ENCODE peak calls at places on chromosomes 13 and 19, in five cellular contexts. T is endothelial cell, B is fibroblast of mammary gland, U is NB4, M is heart left ventricle. Z is an unnamed sample.

GRCh38 chr19:6071103-6071485 is 39.2 kb downstream of the RFX2 start:
- DNase-seq in T (no peak), B (peak), U (no peak), M (no peak), Z (peak)

GRCh38 chr13:30936920-30937319 is 4.5 kb downstream of the TEX26 start:
- DNase-seq in T (no peak), B (no peak), U (no peak), M (no peak), Z (no peak)

GRCh38 chr19:4694211-4694987 is 24.3 kb upstream of the MYDGF start:
- DNase-seq in T (no peak), B (peak), U (peak), M (no peak), Z (peak)

GRCh38 chr13:65149687-65150086 is 2080.4 kb downstream of the PCDH9 start:
- DNase-seq in T (no peak), B (no peak), U (no peak), M (no peak), Z (no peak)

GRCh38 chr19:50522881-50523280 is 9.2 kb upstream of the ASPDH start:
- DNase-seq in T (no peak), B (no peak), U (no peak), M (no peak), Z (no peak)

GRCh38 chr13:23903906-23904280 is 6.6 kb upstream of the C1QTNF9B start:
- DNase-seq in T (peak), B (no peak), U (no peak), M (no peak), Z (no peak)

GRCh38 chr19:7830823-7831222 is 805 bp downstream of the EVI5L start:
- DNase-seq in T (no peak), B (no peak), U (no peak), M (no peak), Z (no peak)

GRCh38 chr19:2867025-2867991 is at the start of gene ZNF556:
- DNase-seq in T (no peak), B (peak), U (peak), M (no peak), Z (no peak)

Z was measured in mesenchymal stem cell.